ENCODE peak calls at places on chromosomes 1 and 21, in five cellular contexts. One of them, this sample, is unnamed.

GRCh38 chr1:6899141-6899540 is 113.9 kb downstream of the CAMTA1 start:
- DNase-seq in transverse colon: no peak
- DNase-seq in vagina: no peak
- DNase-seq in GM23338: no peak
- DNase-seq in SK-N-SH: no peak
- DNase-seq in this sample: no peak

GRCh38 chr1:84103197-84103992 is 40.7 kb upstream of the PRKACB start:
- DNase-seq in transverse colon: peak
- DNase-seq in vagina: no peak
- DNase-seq in GM23338: peak
- DNase-seq in SK-N-SH: no peak
- DNase-seq in this sample: peak

GRCh38 chr1:59417406-59417805 is 120.5 kb downstream of the FGGY start:
- DNase-seq in transverse colon: no peak
- DNase-seq in vagina: no peak
- DNase-seq in GM23338: no peak
- DNase-seq in SK-N-SH: no peak
- DNase-seq in this sample: no peak

GRCh38 chr1:41742219-41742618 is 176.5 kb downstream of the HIVEP3 start:
- DNase-seq in transverse colon: no peak
- DNase-seq in vagina: no peak
- DNase-seq in GM23338: no peak
- DNase-seq in SK-N-SH: no peak
- DNase-seq in this sample: no peak

GRCh38 chr1:234322979-234323378 is 50.3 kb upstream of the COA6 start:
- DNase-seq in transverse colon: peak
- DNase-seq in vagina: no peak
- DNase-seq in GM23338: peak
- DNase-seq in SK-N-SH: no peak
- DNase-seq in this sample: no peak

GRCh38 chr1:61318319-61319125 is 236.2 kb downstream of the NFIA start:
- DNase-seq in transverse colon: peak
- DNase-seq in vagina: no peak
- DNase-seq in GM23338: no peak
- DNase-seq in SK-N-SH: no peak
- DNase-seq in this sample: no peak

GRCh38 chr1:188170935-188171334 is 1342.2 kb downstream of the PLA2G4A start:
- DNase-seq in transverse colon: no peak
- DNase-seq in vagina: no peak
- DNase-seq in GM23338: no peak
- DNase-seq in SK-N-SH: no peak
- DNase-seq in this sample: no peak

GRCh38 chr1:158285756-158286241 is 3.9 kb upstream of the CD1C start:
- DNase-seq in transverse colon: peak
- DNase-seq in vagina: no peak
- DNase-seq in GM23338: no peak
- DNase-seq in SK-N-SH: no peak
- DNase-seq in this sample: no peak

GRCh38 chr1:30413111-30413440 is 310.3 kb downstream of the MATN1 start:
- DNase-seq in transverse colon: no peak
- DNase-seq in vagina: peak
- DNase-seq in GM23338: no peak
- DNase-seq in SK-N-SH: no peak
- DNase-seq in this sample: no peak

GRCh38 chr1:115644109-115644508 is 2.3 kb downstream of the VANGL1 start:
- DNase-seq in transverse colon: no peak
- DNase-seq in vagina: no peak
- DNase-seq in GM23338: no peak
- DNase-seq in SK-N-SH: no peak
- DNase-seq in this sample: no peak

GRCh38 chr1:188888387-188888786 is 1589.3 kb downstream of the BRINP3 start:
- DNase-seq in transverse colon: no peak
- DNase-seq in vagina: no peak
- DNase-seq in GM23338: no peak
- DNase-seq in SK-N-SH: no peak
- DNase-seq in this sample: no peak

GRCh38 chr1:228344631-228345072 is 62.0 kb downstream of the TRIM11 start:
- DNase-seq in transverse colon: peak
- DNase-seq in vagina: no peak
- DNase-seq in GM23338: no peak
- DNase-seq in SK-N-SH: no peak
- DNase-seq in this sample: no peak

GRCh38 chr1:77796695-77797405 is 17.4 kb downstream of the MIGA1 start:
- DNase-seq in transverse colon: no peak
- DNase-seq in vagina: no peak
- DNase-seq in GM23338: no peak
- DNase-seq in SK-N-SH: no peak
- DNase-seq in this sample: no peak

GRCh38 chr1:170221031-170221430 is 75.3 kb downstream of the NTMT2 start:
- DNase-seq in transverse colon: no peak
- DNase-seq in vagina: no peak
- DNase-seq in GM23338: no peak
- DNase-seq in SK-N-SH: no peak
- DNase-seq in this sample: no peak

GRCh38 chr1:41950820-41951219 is 32.1 kb upstream of the HIVEP3 start:
- DNase-seq in transverse colon: no peak
- DNase-seq in vagina: no peak
- DNase-seq in GM23338: no peak
- DNase-seq in SK-N-SH: no peak
- DNase-seq in this sample: no peak

GRCh38 chr1:61301824-61302652 is 219.7 kb downstream of the NFIA start:
- DNase-seq in transverse colon: no peak
- DNase-seq in vagina: no peak
- DNase-seq in GM23338: no peak
- DNase-seq in SK-N-SH: no peak
- DNase-seq in this sample: no peak

GRCh38 chr1:245298781-245299180 is 144.0 kb downstream of the KIF26B start:
- DNase-seq in transverse colon: no peak
- DNase-seq in vagina: peak
- DNase-seq in GM23338: no peak
- DNase-seq in SK-N-SH: peak
- DNase-seq in this sample: no peak

GRCh38 chr1:198936371-198937083 is 297.7 kb downstream of the PTPRC start:
- DNase-seq in transverse colon: no peak
- DNase-seq in vagina: no peak
- DNase-seq in GM23338: no peak
- DNase-seq in SK-N-SH: no peak
- DNase-seq in this sample: no peak

DNA sequence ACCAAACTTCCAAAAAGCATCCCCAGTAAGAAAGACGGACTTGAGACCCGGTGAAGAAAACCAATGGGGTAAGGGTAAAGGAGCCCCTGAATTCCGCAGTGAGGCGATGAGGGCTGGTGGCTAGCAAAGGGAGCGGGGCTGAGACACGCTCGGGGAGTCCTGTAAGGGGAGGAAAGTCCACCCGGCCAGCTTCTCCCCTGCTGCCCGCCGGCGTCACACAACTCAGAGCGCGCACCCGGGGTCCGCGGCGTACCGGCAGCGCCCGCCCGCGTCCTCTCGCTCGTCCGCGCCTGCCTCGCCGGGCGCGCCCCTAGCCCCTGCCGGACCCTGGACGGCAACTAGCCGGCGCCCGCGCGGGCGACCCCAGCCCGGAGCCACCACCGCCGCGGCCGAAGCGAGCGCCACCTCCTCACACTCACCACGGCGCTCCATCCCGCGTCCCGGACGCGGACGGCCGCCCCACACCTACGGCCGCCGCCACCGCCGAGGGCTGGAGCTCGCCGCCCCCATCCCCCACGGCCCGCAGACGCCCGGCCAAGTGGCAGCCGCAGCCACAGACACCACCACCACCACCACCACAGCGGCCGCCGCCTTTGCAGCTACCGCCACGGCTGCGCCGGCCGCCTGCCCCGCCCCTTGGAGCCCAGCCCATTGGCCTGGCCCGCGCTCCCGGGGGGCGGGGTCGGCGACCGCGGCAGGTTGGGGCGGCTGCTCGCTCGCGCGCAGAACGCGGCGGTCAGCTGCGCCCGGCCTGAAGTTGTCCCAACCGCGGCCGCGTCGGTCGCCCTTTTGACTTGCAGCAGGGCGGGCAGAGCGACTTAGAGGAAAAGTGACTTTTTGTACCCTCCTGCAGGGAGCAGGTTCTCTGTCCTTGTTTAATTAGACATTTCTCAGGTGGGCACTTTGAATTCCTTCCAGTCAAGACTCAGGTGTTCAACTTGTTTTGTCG is 10.0 kb upstream of the ARHGAP29 start:
- DNase-seq in transverse colon: peak
- DNase-seq in vagina: no peak
- DNase-seq in GM23338: peak
- DNase-seq in SK-N-SH: peak
- DNase-seq in this sample: peak
- TF ChIP-seq POLR2AphosphoS5 in transverse colon: no peak
- TF ChIP-seq POLR2AphosphoS5 in vagina: peak
- TF ChIP-seq POLR2AphosphoS5 in GM23338: peak
- TF ChIP-seq POLR2AphosphoS5 in SK-N-SH: peak
- TF ChIP-seq POLR2AphosphoS5 in this sample: peak

DNA sequence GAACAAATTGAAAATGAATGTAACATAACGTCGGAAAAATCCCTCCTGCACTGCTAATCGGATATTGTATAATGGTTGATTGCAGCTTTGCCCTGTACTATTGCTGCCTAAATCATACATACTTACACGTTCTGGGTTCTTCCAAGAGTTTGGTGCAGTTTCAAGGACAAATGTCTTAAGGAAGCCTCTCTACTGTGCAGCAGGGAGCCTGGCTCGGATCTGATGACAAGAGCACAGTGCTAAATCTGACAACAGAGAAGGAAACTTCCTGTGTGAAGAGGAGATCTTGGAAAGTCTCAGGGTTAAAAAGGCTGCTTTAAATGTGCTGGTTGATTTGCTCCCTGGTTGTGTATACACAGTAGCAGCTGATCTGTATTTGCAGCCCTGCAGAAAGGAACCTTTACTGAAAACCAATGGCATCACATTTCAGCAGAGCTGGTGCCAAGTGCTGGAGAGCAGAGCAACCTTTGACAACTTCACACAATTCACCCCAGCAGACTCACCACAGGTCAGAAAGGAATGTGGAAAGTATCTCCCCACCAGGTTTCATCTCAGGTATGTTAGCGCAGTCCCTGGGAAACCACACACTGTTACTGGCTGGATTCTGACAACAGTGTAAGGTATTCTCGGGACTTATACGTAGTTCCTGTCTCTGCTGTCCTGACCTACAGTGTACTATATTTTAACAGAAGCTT is 354.9 kb upstream of the ESRRG start:
- DNase-seq in transverse colon: no peak
- DNase-seq in vagina: no peak
- DNase-seq in GM23338: peak
- DNase-seq in SK-N-SH: no peak
- DNase-seq in this sample: no peak
- TF ChIP-seq POLR2AphosphoS5 in transverse colon: no peak
- TF ChIP-seq POLR2AphosphoS5 in vagina: no peak
- TF ChIP-seq POLR2AphosphoS5 in GM23338: no peak
- TF ChIP-seq POLR2AphosphoS5 in SK-N-SH: no peak
- TF ChIP-seq POLR2AphosphoS5 in this sample: no peak

GRCh38 chr21:38930838-38931237 is 125.1 kb downstream of the ETS2 start:
- DNase-seq in transverse colon: no peak
- DNase-seq in vagina: no peak
- DNase-seq in GM23338: no peak
- DNase-seq in SK-N-SH: no peak
- DNase-seq in this sample: peak
- TF ChIP-seq POLR2AphosphoS5 in transverse colon: no peak
- TF ChIP-seq POLR2AphosphoS5 in vagina: no peak
- TF ChIP-seq POLR2AphosphoS5 in GM23338: no peak
- TF ChIP-seq POLR2AphosphoS5 in SK-N-SH: no peak
- TF ChIP-seq POLR2AphosphoS5 in this sample: peak

GRCh38 chr21:43307677-43308070 is 119.3 kb downstream of the SIK1 start:
- DNase-seq in transverse colon: no peak
- DNase-seq in vagina: no peak
- DNase-seq in GM23338: no peak
- DNase-seq in SK-N-SH: no peak
- DNase-seq in this sample: no peak

GRCh38 chr21:43305811-43306311 is 121.1 kb downstream of the SIK1 start:
- DNase-seq in transverse colon: no peak
- DNase-seq in vagina: no peak
- DNase-seq in GM23338: no peak
- DNase-seq in SK-N-SH: no peak
- DNase-seq in this sample: no peak

GRCh38 chr21:43306391-43306790 is 120.5 kb downstream of the SIK1 start:
- DNase-seq in transverse colon: no peak
- DNase-seq in vagina: no peak
- DNase-seq in GM23338: no peak
- DNase-seq in SK-N-SH: no peak
- DNase-seq in this sample: no peak

GRCh38 chr21:43308101-43308500 is 118.8 kb downstream of the SIK1 start:
- DNase-seq in transverse colon: no peak
- DNase-seq in vagina: no peak
- DNase-seq in GM23338: no peak
- DNase-seq in SK-N-SH: no peak
- DNase-seq in this sample: no peak

GRCh38 chr21:43306911-43307676 is 119.8 kb downstream of the SIK1 start:
- DNase-seq in transverse colon: peak
- DNase-seq in vagina: no peak
- DNase-seq in GM23338: no peak
- DNase-seq in SK-N-SH: peak
- DNase-seq in this sample: no peak
- TF ChIP-seq POLR2AphosphoS5 in transverse colon: no peak
- TF ChIP-seq POLR2AphosphoS5 in vagina: peak
- TF ChIP-seq POLR2AphosphoS5 in GM23338: no peak
- TF ChIP-seq POLR2AphosphoS5 in SK-N-SH: no peak
- TF ChIP-seq POLR2AphosphoS5 in this sample: no peak

GRCh38 chr1:36284061-36284460 is 22.1 kb upstream of the SH3D21 start:
- DNase-seq in transverse colon: no peak
- DNase-seq in vagina: no peak
- DNase-seq in GM23338: no peak
- DNase-seq in SK-N-SH: no peak
- DNase-seq in this sample: no peak

GRCh38 chr1:36285450-36286101 is 20.6 kb upstream of the SH3D21 start:
- DNase-seq in transverse colon: peak
- DNase-seq in vagina: no peak
- DNase-seq in GM23338: peak
- DNase-seq in SK-N-SH: peak
- DNase-seq in this sample: peak

GRCh38 chr1:36284517-36284916 is 21.7 kb upstream of the SH3D21 start:
- DNase-seq in transverse colon: no peak
- DNase-seq in vagina: no peak
- DNase-seq in GM23338: no peak
- DNase-seq in SK-N-SH: peak
- DNase-seq in this sample: no peak

GRCh38 chr1:36287595-36287994 is 18.6 kb upstream of the SH3D21 start:
- DNase-seq in transverse colon: no peak
- DNase-seq in vagina: no peak
- DNase-seq in GM23338: no peak
- DNase-seq in SK-N-SH: no peak
- DNase-seq in this sample: no peak

DNA sequence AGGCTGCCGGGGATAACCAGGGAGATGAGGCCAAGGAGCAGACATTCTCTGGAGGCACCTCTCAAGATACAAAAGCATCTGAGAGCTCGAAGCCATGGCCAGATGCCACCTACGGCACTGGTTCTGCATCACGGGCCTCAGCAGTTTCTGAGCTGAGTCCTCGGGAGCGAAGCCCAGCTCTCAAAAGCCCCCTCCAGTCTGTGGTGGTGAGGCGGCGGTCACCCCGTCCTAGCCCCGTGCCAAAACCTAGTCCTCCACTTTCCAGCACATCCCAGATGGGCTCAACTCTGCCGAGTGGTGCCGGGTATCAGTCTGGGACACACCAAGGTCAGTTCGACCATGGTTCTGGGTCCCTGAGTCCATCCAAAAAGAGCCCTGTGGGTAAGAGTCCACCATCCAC is 19.4 kb upstream of the SH3D21 start:
- DNase-seq in transverse colon: no peak
- DNase-seq in vagina: no peak
- DNase-seq in GM23338: no peak
- DNase-seq in SK-N-SH: no peak
- DNase-seq in this sample: no peak
- TF ChIP-seq POLR2AphosphoS5 in transverse colon: no peak
- TF ChIP-seq POLR2AphosphoS5 in vagina: no peak
- TF ChIP-seq POLR2AphosphoS5 in GM23338: no peak
- TF ChIP-seq POLR2AphosphoS5 in SK-N-SH: no peak
- TF ChIP-seq POLR2AphosphoS5 in this sample: no peak

This sample was measured in upper lobe of left lung.